ENCODE peak calls at places on chromosomes 2 and 18, in four cellular contexts. F is NT2/D1; X is Peyer's patch; N is CD4-positive, alpha-beta memory T cell. R is an unnamed sample.

GRCh38 chr2:16114836-16115235 is 174.5 kb downstream of the MYCN start:
- DNase-seq in X (no peak), N (no peak), F (no peak), R (no peak)

GRCh38 chr18:23421277-23421676 is 31.8 kb upstream of the RIOK3 start:
- DNase-seq in X (no peak), N (no peak), F (no peak), R (no peak)

GRCh38 chr18:23135679-23136325 is 517 bp downstream of the CABLES1 start:
- DNase-seq in N (peak; percentile 6), X (no peak), F (no peak), R (peak; percentile 29)

GRCh38 chr18:49238433-49239042 is 221.9 kb downstream of the DYM start:
- DNase-seq in F (no peak), X (no peak), N (peak; percentile 4), R (peak; percentile 51)

GRCh38 chr18:47936975-47937374 is 6.5 kb upstream of the SMAD2 start:
- DNase-seq in X (no peak), N (no peak), F (no peak), R (no peak)

GRCh38 chr2:226644342-226644957 is 155.2 kb downstream of the IRS1 start:
- DNase-seq in F (no peak), X (no peak), N (no peak), R (no peak)

GRCh38 chr2:200348897-200349563 is 42.5 kb downstream of the SPATS2L start:
- DNase-seq in F (no peak), X (no peak), N (no peak), R (no peak)

GRCh38 chr2:225670111-225670974 is 270.8 kb downstream of the NYAP2 start:
- DNase-seq in F (peak; percentile 33), X (no peak), N (no peak), R (no peak)

GRCh38 chr18:78994531-78994930 is 14.9 kb downstream of the SALL3 start:
- DNase-seq in X (no peak), F (no peak), N (no peak), R (no peak)

GRCh38 chr18:12076424-12077140 is 17.1 kb upstream of the ANKRD62 start:
- DNase-seq in X (no peak), F (no peak), N (no peak), R (no peak)

GRCh38 chr2:1864981-1865421 is 120.7 kb upstream of the PXDN start:
- DNase-seq in F (no peak), X (no peak), N (no peak), R (no peak)

GRCh38 chr2:18209934-18210639 is 331.6 kb downstream of the KCNS3 start:
- DNase-seq in N (no peak), X (no peak), F (no peak), R (peak; percentile 72)

GRCh38 chr2:96764253-96764637 is 3.5 kb downstream of the CNNM4 start:
- DNase-seq in N (no peak), X (no peak), F (no peak), R (no peak)

GRCh38 chr2:38484957-38485356 is 107.9 kb upstream of the ATL2 start:
- DNase-seq in N (no peak), X (no peak), F (no peak), R (no peak)

GRCh38 chr18:74388227-74388626 is 68.9 kb downstream of the DIPK1C start:
- DNase-seq in N (no peak), X (no peak), F (no peak), R (no peak)

DNA sequence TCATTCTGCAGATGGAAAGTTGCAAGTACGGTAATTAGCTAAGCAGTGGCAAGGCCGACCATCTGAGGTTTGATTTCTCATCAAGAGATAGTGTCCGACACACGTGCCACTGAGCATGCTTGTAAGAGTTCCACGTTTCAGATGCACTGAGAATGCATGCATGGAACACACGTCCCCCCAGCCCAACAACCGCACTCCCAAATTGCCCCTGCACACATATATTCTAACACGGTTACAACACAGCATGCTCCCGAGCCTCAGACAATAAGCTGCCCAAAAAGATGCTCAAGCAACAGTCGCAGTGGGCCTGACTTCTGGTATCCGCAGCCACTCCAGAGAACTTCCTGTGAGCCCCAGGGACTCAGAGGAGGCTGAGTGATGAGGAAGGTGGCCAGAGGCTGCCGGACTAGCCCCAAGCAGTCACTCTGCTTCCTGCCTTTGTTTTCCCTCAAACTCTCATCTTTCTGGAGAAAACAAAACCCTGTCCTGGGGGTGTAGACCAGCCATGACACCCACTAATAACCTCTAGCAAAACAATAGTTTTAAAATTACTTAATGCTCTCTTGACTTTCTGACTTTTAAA is 204.0 kb downstream of the TGIF1 start:
- DNase-seq in X (no peak), N (no peak), F (no peak), R (no peak)
- H3K4me3 ChIP-seq in X (no peak overlapping the region), N (no peak overlapping the region), F (no peak overlapping the region), R (no peak overlapping the region)

DNA sequence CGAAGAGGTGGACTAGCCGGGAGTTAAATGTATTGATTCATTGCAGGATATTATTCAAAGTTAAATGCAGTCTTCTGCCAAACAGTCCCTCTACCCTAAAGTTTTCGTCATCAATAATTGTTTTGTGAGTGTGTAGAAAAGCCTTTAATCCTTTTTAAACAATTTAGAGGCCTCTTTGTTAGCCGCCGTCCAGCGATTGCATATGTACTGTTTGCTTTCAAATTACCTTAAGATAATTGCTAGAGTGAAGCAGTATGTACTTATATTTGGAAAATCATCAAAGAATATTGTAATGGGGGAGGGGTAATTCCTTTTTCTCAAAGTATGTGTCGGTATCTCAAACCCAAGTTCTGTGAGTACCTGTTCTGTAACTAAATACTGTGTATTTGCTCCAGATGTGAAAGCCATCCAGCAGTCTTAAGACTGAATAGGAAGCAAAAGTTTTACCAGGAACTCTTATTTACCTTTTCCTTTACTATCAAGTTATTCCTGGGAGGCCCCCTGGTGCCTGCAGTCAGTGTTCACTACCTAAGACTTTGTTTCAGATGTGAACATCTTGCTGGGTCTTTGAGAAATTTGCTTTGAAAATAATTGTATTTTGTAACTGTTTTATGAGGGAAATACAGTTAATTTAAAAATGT is 1.5 kb downstream of the PPP1CB start:
- DNase-seq in X (peak; percentile 43), F (peak; percentile 15), N (peak; percentile 56), R (peak; percentile 68)
- H3K4me1 ChIP-seq in X (peaks cover 7% of the 10 kb centered on the region), F (no peaks in the 10 kb centered on the region), N (peaks cover 66% of the 10 kb centered on the region), R (peaks cover 31% of the 10 kb centered on the region)

GRCh38 chr18:35306588-35307250 is 16.7 kb upstream of the ZSCAN30 start:
- DNase-seq in N (no peak), F (no peak), X (no peak), R (no peak)

DNA sequence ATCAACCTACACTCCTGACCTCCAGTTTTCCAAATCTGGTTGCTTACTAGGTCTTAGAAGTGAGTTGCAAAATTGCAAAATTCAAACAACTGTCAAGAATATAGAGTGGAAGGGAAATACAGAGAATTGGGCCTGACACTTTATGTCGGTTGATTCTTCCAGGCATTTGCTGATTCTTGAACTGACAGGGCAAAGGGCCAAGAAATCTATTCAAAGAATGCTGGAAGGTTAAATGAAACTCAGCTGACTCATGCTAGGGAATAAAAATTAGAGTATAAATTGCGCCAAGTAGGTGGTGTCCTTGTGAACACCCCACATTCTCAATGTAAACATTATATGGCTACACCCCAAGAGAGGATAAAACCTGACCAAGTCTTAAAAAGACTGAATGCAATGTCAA is 21.5 kb upstream of the ZSCAN30 start:
- DNase-seq in N (no peak), F (no peak), X (no peak), R (no peak)
- H3K9me3 ChIP-seq in N (peaks cover 22% of the 10 kb centered on the region), F (peaks cover 29% of the 10 kb centered on the region), X (peaks cover 11% of the 10 kb centered on the region), R (peaks cover 6% of the 10 kb centered on the region)

GRCh38 chr18:2967357-2967756 is 45.6 kb downstream of the LPIN2 start:
- DNase-seq in X (no peak), F (no peak), N (no peak), R (no peak)
- H3K4me3 ChIP-seq in X (peak overlapping the region; percentile 13), F (no peak overlapping the region), N (no peak overlapping the region), R (no peak overlapping the region)

GRCh38 chr2:85953476-85953875 is 64.7 kb upstream of the ST3GAL5 start:
- DNase-seq in X (no peak), N (no peak), F (no peak), R (no peak)

GRCh38 chr2:85951351-85952067 is 62.7 kb upstream of the ST3GAL5 start:
- DNase-seq in F (no peak), N (no peak), X (no peak), R (no peak)

GRCh38 chr2:85949280-85949679 is 60.5 kb upstream of the ST3GAL5 start:
- DNase-seq in N (no peak), F (no peak), X (no peak), R (no peak)

GRCh38 chr2:85952196-85952734 is 63.5 kb upstream of the ST3GAL5 start:
- DNase-seq in F (no peak), X (no peak), N (no peak), R (no peak)

GRCh38 chr2:85950743-85951142 is 62.0 kb upstream of the ST3GAL5 start:
- DNase-seq in X (no peak), F (no peak), N (no peak), R (no peak)
- H3K4me1 ChIP-seq in X (no peaks in the 10 kb centered on the region), F (no peaks in the 10 kb centered on the region), N (no peaks in the 10 kb centered on the region), R (no peaks in the 10 kb centered on the region)

DNA sequence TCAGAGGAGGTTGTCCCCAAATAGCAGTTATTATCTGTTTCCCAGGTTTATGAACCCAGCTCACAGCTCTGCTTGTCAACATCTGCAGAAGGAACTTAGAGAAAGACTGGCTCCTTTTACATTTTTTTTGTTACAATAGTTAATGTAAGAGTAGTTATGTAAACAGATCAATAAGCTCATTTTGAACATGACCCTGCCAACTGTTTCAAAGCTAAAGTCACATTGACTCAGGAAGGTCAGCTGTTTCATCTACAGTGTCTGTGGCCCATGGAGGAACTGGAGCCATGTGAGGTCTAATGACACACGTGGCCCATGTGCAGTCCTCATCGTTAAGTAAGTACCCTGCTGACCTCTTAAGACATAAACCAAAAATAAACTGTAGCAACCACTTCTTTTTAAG is 97.1 kb downstream of the SH3RF3 start:
- DNase-seq in F (no peak), N (no peak), X (no peak), R (no peak)
- H3K9me3 ChIP-seq in F (no peaks in the 10 kb centered on the region), N (no peaks in the 10 kb centered on the region), X (no peaks in the 10 kb centered on the region), R (no peaks in the 10 kb centered on the region)